ENCODE peak calls at places on chromosomes 5 and 9, in five cellular contexts. F, V, G, Z and X are unnamed samples.

GRCh38 chr9:36991516-36992134 is 42.4 kb downstream of the PAX5 start:
- DNase-seq in Z (peak; percentile 82), G (no peak), F (peak; percentile 54), V (no peak), X (peak; percentile 51)

GRCh38 chr9:99873943-99874584 is 32.4 kb upstream of the STX17 start:
- DNase-seq in V (no peak), F (no peak), Z (no peak), G (no peak), X (no peak)

GRCh38 chr9:129225815-129226214 is 47.8 kb upstream of the IER5L start:
- DNase-seq in Z (no peak), G (no peak), F (no peak), V (no peak), X (no peak)

GRCh38 chr5:55218966-55219365 is 8.1 kb downstream of the MCIDAS start:
- DNase-seq in F (peak; percentile 84), Z (no peak), G (no peak), V (no peak), X (no peak)

GRCh38 chr9:131027872-131028179 is 18.9 kb downstream of the LAMC3 start:
- DNase-seq in V (no peak), F (no peak), G (no peak), Z (no peak), X (peak; percentile 68)

GRCh38 chr5:53368516-53368915 is 111.9 kb upstream of the FST start:
- DNase-seq in G (no peak), Z (no peak), V (no peak), F (no peak), X (no peak)

GRCh38 chr5:55868846-55869245 is 17.7 kb downstream of the IL31RA start:
- DNase-seq in Z (no peak), F (peak; percentile 82), G (peak; percentile 19), V (no peak), X (peak; percentile 9)

GRCh38 chr5:115418788-115419187 is 122.3 kb upstream of the CCDC112 start:
- DNase-seq in Z (no peak), V (no peak), F (no peak), G (no peak), X (no peak)

GRCh38 chr5:36305571-36306326 is 4.0 kb upstream of the RANBP3L start:
- DNase-seq in G (peak; percentile 28), Z (no peak), F (peak; percentile 21), V (no peak), X (no peak)

GRCh38 chr5:16776611-16777251 is 159.4 kb downstream of the MYO10 start:
- DNase-seq in V (no peak), G (peak; percentile 62), F (no peak), Z (no peak), X (no peak)

GRCh38 chr5:79050513-79050912 is 19.0 kb downstream of the DMGDH start:
- DNase-seq in Z (no peak), F (no peak), V (no peak), G (peak; percentile 36), X (no peak)

GRCh38 chr5:111068208-111068607 is 3.3 kb upstream of the TSLP start:
- DNase-seq in G (no peak), F (no peak), V (no peak), Z (no peak), X (no peak)

GRCh38 chr9:114011313-114011712 is 66.8 kb downstream of the AMBP start:
- DNase-seq in Z (no peak), F (no peak), G (no peak), V (no peak), X (no peak)

GRCh38 chr5:177336112-177336511 is 15.4 kb downstream of the LMAN2 start:
- DNase-seq in Z (no peak), F (peak; percentile 24), G (peak; percentile 50), V (no peak), X (no peak)

GRCh38 chr5:31911291-31912265 is 262.5 kb downstream of the GOLPH3 start:
- DNase-seq in G (no peak), F (no peak), V (no peak), Z (no peak), X (no peak)

GRCh38 chr5:72107874-72108199 is 562 bp downstream of the MAP1B start:
- DNase-seq in V (no peak), G (no peak), Z (no peak), F (no peak), X (peak; percentile 48)

GRCh38 chr5:4684946-4685345 is 455.2 kb upstream of the ADAMTS16 start:
- DNase-seq in Z (no peak), G (no peak), V (no peak), F (no peak), X (no peak)

GRCh38 chr9:124471761-124472160 is 21.5 kb downstream of the ADGRD2 start:
- DNase-seq in Z (no peak), V (no peak), G (no peak), F (no peak), X (no peak)

GRCh38 chr5:167049043-167049663 is 1242.3 kb upstream of the WWC1 start:
- DNase-seq in Z (no peak), F (peak; percentile 0), V (no peak), G (peak; percentile 21), X (peak; percentile 5)

GRCh38 chr9:68953771-68954170 is 60.1 kb downstream of the PRKACG start:
- DNase-seq in F (no peak), Z (no peak), G (no peak), V (no peak), X (no peak)

GRCh38 chr5:132408456-132408855 is 38.9 kb downstream of the SLC22A5 start:
- DNase-seq in G (no peak), F (no peak), Z (no peak), V (no peak), X (no peak)

GRCh38 chr9:131739192-131739961 is 499 bp downstream of the RAPGEF1 start:
- DNase-seq in V (no peak), F (no peak), G (no peak), Z (no peak), X (peak; percentile 76)

GRCh38 chr5:122773615-122774014 is 1.3 kb upstream of the SNX2 start:
- DNase-seq in F (no peak), Z (no peak), G (peak; percentile 84), V (no peak), X (no peak)

GRCh38 chr5:175444905-175445456 is 999 bp upstream of the DRD1 start:
- DNase-seq in F (no peak), G (no peak), V (no peak), Z (no peak), X (no peak)

GRCh38 chr9:81902601-81903000 is 25.6 kb upstream of the SPATA31D4 start:
- DNase-seq in V (no peak), F (no peak), G (no peak), Z (no peak), X (no peak)

GRCh38 chr5:141973871-141974595 is 5.1 kb downstream of the RNF14 start:
- DNase-seq in G (no peak), F (no peak), V (no peak), Z (no peak), X (no peak)

DNA sequence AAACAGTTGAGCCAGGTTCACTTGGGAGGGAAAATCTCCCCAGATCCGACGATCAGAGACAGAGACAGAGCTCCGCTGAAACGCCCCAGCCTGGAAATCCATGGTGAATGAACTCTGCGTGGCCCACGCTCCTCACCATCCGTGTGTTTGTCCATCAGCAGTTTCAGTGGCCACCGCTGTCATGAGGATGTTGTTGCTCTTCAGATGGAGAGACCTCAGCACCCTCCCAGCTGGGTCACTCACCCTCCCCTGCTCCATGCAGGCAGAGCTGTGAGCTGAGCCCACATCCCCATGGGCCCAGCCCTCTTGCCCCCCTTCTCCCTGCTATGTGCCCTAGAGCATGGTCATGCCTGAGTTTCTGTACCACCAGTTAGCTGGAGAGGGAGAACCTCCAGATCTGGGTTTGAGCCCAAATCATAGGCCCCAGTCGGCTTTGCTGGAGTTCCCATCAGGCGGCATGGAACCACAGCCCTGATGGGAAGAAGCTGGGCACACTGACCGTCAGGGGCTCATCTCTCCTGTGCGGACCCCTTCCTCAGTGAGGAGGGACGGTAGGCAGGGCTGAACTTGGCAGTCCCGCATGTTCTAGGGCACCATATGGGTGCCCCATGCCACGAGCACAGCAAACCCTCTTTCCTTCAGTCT is 154.4 kb upstream of the COL5A1 start:
- DNase-seq in F (no peak), V (no peak), Z (no peak), G (no peak), X (no peak)
- TF ChIP-seq CEBPB in F (no peak), V (no peak), Z (no peak), G (no peak), X (no peak)

DNA sequence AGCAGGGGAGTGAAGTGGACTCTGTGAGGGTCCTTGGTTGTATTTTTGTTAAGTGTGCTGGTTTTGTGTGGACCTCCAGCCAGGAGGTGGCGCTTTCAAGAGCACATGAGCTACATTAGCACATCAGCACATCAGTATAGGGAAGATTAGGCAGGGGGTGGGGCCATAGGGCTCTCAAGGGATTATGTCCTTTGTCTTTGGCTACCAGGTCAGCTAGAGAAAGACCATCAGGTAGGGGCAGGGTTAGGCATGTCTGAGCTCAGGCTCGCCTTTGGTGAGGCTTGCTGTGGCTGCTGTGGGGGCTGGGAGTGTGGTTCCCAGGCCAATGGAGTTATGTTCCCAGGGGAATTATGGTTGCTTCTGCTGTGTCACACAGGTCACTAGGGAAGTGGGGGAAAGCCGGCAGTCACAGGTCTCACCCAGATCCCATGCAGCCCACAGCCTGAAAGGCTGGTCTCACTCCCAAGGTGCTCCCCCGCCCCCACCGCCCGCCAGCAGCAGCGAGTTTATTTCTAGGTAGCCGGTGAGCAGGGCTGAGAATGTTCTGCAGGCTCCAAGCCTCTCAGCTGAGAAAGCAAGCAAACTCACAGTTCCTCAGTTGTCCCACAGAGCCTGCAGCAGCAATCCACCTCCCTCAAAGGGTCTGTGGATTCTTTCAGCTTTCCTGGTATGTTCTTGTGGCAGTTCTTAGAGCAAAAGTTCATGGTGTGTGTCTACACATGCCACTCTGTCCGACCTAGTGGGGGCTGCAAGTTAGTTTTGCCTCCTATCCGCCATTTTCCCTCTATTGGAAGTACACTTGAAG is 13.7 kb downstream of the OR1J1 start:
- DNase-seq in Z (peak; percentile 23), F (peak; percentile 28), G (peak; percentile 69), V (peak; percentile 45), X (peak; percentile 53)
- TF ChIP-seq CEBPB in Z (no peak), F (no peak), G (no peak), V (no peak), X (no peak)

DNA sequence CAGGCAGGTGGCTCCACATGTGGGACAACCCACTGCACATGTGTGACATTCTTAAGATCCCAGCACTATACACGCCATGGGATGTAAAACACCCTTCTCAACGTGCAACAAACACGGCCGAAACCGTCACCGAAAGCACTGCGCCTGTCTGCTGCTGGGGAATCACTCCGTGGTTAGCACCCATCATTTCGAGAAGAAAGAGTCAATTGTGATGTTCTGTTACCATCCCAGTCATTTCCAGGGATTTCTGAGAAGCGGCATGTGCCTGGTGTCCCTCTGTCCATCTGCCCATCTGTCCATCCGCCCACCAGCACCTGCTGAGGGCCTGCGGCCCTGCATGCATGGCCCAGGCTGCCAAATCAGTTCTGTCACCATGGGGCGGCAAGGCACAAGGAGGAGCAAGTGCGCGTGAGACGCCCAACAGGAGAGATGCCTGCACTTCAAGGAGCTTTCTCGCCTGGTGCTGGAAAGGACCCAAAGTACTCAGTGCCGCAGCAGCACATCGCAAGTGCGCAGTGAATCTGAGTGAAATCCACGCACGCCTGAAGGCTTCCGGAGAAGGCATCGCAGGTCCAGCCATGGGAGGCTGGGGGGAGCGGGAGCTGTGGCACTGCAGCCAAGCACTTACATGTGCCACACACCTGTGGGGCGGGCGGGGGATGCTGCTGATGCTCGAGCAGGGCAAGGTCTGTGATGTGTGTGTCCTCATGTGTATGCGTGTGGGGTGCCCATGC is 38.0 kb downstream of the VAV2 start:
- DNase-seq in F (no peak), G (no peak), V (peak; percentile 61), Z (no peak), X (no peak)
- TF ChIP-seq CEBPB in F (no peak), G (no peak), V (no peak), Z (no peak), X (no peak)

DNA sequence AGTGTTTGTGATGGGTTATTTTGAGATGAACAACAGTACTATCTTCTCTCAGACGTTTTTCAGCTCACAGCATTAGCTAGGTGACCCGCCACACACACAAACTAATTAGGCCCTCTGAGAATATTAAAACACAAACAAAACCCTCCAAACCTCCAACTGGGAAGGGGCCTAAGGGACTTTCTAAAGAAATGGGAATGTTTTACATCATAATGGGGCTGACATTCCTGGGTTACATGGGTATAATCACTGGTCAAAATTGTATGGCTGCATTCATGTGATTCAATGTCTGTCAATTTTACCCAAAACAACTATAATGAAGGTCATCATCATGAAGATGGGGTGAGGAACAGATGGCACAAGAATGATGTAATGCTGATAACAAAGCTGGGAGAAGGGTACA is 59.6 kb downstream of the SPTLC1 start:
- DNase-seq in G (no peak), V (no peak), Z (peak; percentile 29), F (no peak), X (no peak)
- TF ChIP-seq CEBPB in G (no peak), V (no peak), Z (peak; percentile 6), F (no peak), X (no peak)